ENCODE peak calls at places on chromosome 1, in four cellular contexts. Q is AG04450, E is body of pancreas, Z is stomach. D is an unnamed sample.

GRCh38 chr1:94501426-94501825 is 40.1 kb downstream of the F3 start:
- DNase-seq in E (no peak), Q (no peak), Z (no peak), D (no peak)

GRCh38 chr1:1239624-1240347 is 6.7 kb downstream of the C1QTNF12 start:
- DNase-seq in Q (no peak), Z (no peak), E (no peak), D (no peak)

GRCh38 chr1:25381041-25381440 is 39.6 kb downstream of the RHCE start:
- DNase-seq in E (no peak), Z (no peak), Q (no peak), D (no peak)

GRCh38 chr1:205748398-205749093 is 1.4 kb downstream of the NUCKS1 start:
- DNase-seq in Q (peak), E (no peak), Z (no peak), D (peak)

GRCh38 chr1:180923887-180924286 is 11.2 kb downstream of the KIAA1614 start:
- DNase-seq in Z (no peak), Q (no peak), E (no peak), D (no peak)

GRCh38 chr1:209291715-209292114 is 291.8 kb upstream of the CAMK1G start:
- DNase-seq in Q (no peak), E (no peak), Z (no peak), D (peak)

GRCh38 chr1:233735331-233735730 is 121.4 kb downstream of the KCNK1 start:
- DNase-seq in Z (no peak), E (no peak), Q (no peak), D (no peak)

GRCh38 chr1:218557731-218558130 is 212.6 kb downstream of the TGFB2 start:
- DNase-seq in Z (no peak), E (peak), Q (no peak), D (peak)

GRCh38 chr1:119506941-119507340 is at the start of gene HSD3B1:
- DNase-seq in E (no peak), Q (no peak), Z (no peak), D (no peak)

GRCh38 chr1:70826428-70826827 is 221.2 kb downstream of the PTGER3 start:
- DNase-seq in E (no peak), Z (no peak), Q (no peak), D (no peak)

GRCh38 chr1:167474191-167474641 is 44.1 kb downstream of the CD247 start:
- DNase-seq in E (no peak), Q (no peak), Z (no peak), D (no peak)

GRCh38 chr1:211625040-211625439 is 46.1 kb upstream of the SLC30A1 start:
- DNase-seq in Z (no peak), Q (no peak), E (no peak), D (peak)

GRCh38 chr1:85295006-85295431 is 18.6 kb upstream of the BCL10 start:
- DNase-seq in E (no peak), Q (no peak), Z (no peak), D (peak)

GRCh38 chr1:110636149-110636935 is 30.2 kb upstream of the KCNA2 start:
- DNase-seq in E (no peak), Q (no peak), Z (no peak), D (no peak)

GRCh38 chr1:223811634-223812101 is 34.1 kb downstream of the TP53BP2 start:
- DNase-seq in E (no peak), Q (no peak), Z (no peak), D (peak)

GRCh38 chr1:228236744-228237143 is 28.9 kb downstream of the OBSCN start:
- DNase-seq in Q (no peak), Z (peak), E (peak), D (no peak)

GRCh38 chr1:161954050-161954449 is 69.6 kb downstream of the OLFML2B start:
- DNase-seq in Z (no peak), Q (no peak), E (no peak), D (no peak)

GRCh38 chr1:167871331-167871730 is 42.6 kb downstream of the ADCY10 start:
- DNase-seq in Z (no peak), E (no peak), Q (no peak), D (peak)

GRCh38 chr1:210292276-210292851 is 36.3 kb upstream of the HHAT start:
- DNase-seq in E (peak), Z (peak), Q (no peak), D (peak)

GRCh38 chr1:113975211-113975895 is 3.9 kb upstream of the OLFML3 start:
- DNase-seq in Q (no peak), Z (no peak), E (no peak), D (peak)

GRCh38 chr1:222283147-222283768 is 264.6 kb downstream of the HHIPL2 start:
- DNase-seq in E (no peak), Q (peak), Z (no peak), D (peak)

GRCh38 chr1:113792986-113793385 is 19.3 kb downstream of the RSBN1 start:
- DNase-seq in Q (no peak), Z (no peak), E (no peak), D (peak)

GRCh38 chr1:206797534-206798383 is 25.5 kb upstream of the IL10 start:
- DNase-seq in E (peak), Q (no peak), Z (no peak), D (no peak)

GRCh38 chr1:83791821-83792437 is 207.0 kb downstream of the TTLL7 start:
- DNase-seq in Q (no peak), Z (no peak), E (no peak), D (peak)

GRCh38 chr1:152185544-152186391 is 26.7 kb upstream of the RPTN start:
- DNase-seq in Q (peak), Z (peak), E (peak), D (peak)

GRCh38 chr1:150268342-150268705 is 492 bp downstream of the APH1A start:
- DNase-seq in E (peak), Q (no peak), Z (peak), D (no peak)

GRCh38 chr1:221741364-221741970 is 422 bp downstream of the DUSP10 start:
- DNase-seq in E (peak), Z (no peak), Q (no peak), D (no peak)

DNA sequence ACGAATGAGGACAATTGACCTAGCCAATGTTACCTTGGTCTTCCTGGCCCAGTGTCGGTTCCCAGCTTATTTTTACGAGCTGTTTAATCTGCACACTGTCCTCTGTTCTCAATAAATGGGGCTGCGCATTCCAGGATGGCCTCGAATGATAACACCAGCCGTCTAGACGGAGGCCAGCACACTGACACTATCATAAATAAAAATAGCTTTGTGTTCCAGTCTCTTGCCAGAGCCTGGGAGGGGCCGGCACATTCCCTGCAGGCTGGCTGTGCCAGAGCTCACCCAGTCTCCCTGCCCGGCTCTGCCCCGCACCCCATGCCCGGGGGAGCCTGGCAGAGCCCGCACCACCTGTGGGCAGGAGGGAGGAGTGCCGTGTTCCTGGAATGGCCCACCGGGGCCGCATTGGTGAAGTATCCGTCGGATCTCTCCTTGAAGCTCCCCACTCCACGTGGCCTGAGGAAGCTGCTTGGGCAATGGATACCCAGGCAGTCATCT is 92.1 kb downstream of the SPSB1 start:
- DNase-seq in E (no peak), Q (no peak), Z (no peak), D (peak)
- TF ChIP-seq CTCF in E (no peak), Q (no peak), Z (no peak), D (no peak)

GRCh38 chr1:207845109-207845508 is 65.8 kb downstream of the CD34 start:
- DNase-seq in E (no peak), Q (no peak), Z (no peak), D (no peak)

GRCh38 chr1:207850621-207851407 is 60.1 kb downstream of the CD34 start:
- DNase-seq in E (no peak), Z (no peak), Q (no peak), D (no peak)

GRCh38 chr1:207849016-207849415 is 61.9 kb downstream of the CD34 start:
- DNase-seq in Q (no peak), Z (no peak), E (no peak), D (no peak)

GRCh38 chr1:207847116-207847515 is 63.8 kb downstream of the CD34 start:
- DNase-seq in E (no peak), Z (no peak), Q (no peak), D (peak)

DNA sequence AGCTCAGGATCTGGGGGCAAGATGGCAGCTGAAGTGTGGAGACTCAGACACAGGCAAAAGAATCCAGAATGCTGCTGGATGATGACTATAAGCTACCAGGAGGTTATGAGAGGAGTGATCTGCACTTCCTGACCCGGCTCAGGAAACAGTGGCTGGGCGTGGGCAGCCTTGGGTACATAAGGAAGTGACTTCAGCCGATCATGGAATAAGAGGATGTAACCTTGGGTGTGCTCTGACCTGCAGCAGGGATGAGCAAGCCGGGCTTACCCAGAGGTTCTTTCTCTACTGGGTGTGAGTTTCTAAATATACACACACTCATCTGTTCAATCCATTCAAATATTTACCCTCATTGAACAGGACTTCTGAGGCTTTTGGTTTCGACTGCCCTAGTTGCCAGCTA is 62.7 kb downstream of the CD34 start:
- DNase-seq in Z (peak), Q (no peak), E (no peak), D (peak)
- H3K4me3 ChIP-seq in Z (no peak), Q (no peak), E (no peak), D (no peak)

DNA sequence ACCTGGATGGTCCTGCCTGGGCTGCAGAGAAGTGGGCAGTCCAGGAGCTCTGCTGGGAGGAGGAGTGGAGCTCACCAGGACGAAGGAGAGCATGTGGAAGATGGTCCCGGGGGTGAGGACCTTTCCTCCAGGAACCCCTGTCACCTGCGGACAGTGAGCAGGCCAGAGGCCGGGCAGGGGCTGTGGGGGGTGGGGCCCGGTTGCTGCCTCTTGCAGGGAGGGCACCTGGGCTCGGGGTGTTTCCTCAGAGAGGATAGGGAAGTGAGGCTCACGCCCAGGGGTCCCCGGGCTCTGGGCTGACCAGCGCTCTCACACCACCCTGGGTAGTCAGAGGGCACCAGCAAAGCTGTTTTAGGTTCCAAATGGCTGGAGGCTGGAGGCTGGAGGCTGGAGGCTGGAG is 22.7 kb upstream of the PEX10 start:
- DNase-seq in Z (no peak), Q (no peak), E (no peak), D (no peak)
- TF ChIP-seq CTCF in Z (no peak), Q (no peak), E (no peak), D (no peak)

GRCh38 chr1:61078611-61079010 is 3.8 kb upstream of the NFIA start:
- DNase-seq in E (no peak), Q (no peak), Z (no peak), D (peak)
- H3K4me3 ChIP-seq in E (no peak), Q (no peak), Z (peak), D (peak)

GRCh38 chr1:69172003-69173000 is 395.4 kb upstream of the LRRC7 start:
- DNase-seq in Z (no peak), E (no peak), Q (no peak), D (peak)

GRCh38 chr1:69180358-69180757 is 387.4 kb upstream of the LRRC7 start:
- DNase-seq in Q (no peak), E (no peak), Z (no peak), D (no peak)

DNA sequence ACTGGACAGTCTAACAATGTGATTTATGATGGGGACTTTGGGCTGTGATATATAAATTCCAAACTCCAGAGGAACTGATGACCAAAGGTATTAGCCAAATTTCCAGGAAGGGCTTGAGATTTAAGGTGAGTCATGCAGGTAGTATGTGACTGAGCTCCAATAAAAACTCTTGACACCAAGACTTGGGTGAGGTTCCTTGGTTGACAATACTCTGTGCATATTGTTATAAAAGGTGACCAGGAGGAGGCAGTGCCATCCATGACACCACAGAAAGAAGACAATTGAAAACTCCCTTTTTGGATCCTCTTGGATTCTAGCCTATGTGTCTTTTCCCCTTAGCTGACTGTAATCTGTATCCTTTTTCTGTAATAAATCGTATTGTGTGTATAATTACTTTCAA is 392.6 kb upstream of the LRRC7 start:
- DNase-seq in Q (no peak), E (no peak), Z (no peak), D (no peak)
- TF ChIP-seq CTCF in Q (no peak), E (no peak), Z (no peak), D (no peak)

GRCh38 chr1:173224887-173225280 is 17.8 kb upstream of the TNFSF4 start:
- DNase-seq in Q (no peak), E (no peak), Z (no peak), D (no peak)
- H3K4me3 ChIP-seq in Q (no peak), E (no peak), Z (no peak), D (no peak)

GRCh38 chr1:156623946-156624813 is 5.0 kb downstream of the HAPLN2 start:
- DNase-seq in E (no peak), Z (peak), Q (no peak), D (peak)
- TF ChIP-seq CTCF in E (no peak), Z (no peak), Q (peak), D (peak)